ENCODE peak calls at places on chromosomes 13 and 19, in six cellular contexts. O, M, G, S, B and N are unnamed samples.

GRCh38 chr19:1673645-1674292 is 21.4 kb upstream of the TCF3 start:
- DNase-seq in O (no peak), S (peak; percentile 61), B (no peak), G (no peak), M (no peak), N (no peak)

GRCh38 chr19:29448046-29448445 is 77.7 kb upstream of the VSTM2B start:
- DNase-seq in B (no peak), O (no peak), M (no peak), S (no peak), G (no peak), N (no peak)

GRCh38 chr19:55166530-55167268 is at the start of gene DNAAF3:
- DNase-seq in M (peak; percentile 99), O (peak; percentile 98), S (peak; percentile 99), G (peak; percentile 91), B (peak; percentile 93), N (peak; percentile 97)

GRCh38 chr13:48496271-48496670 is 36.6 kb downstream of the RCBTB2 start:
- DNase-seq in O (no peak), M (no peak), B (no peak), G (no peak), S (no peak), N (no peak)

GRCh38 chr13:45185286-45185685 is 15.6 kb downstream of the KCTD4 start:
- DNase-seq in O (no peak), S (no peak), B (no peak), M (no peak), G (no peak), N (no peak)

GRCh38 chr19:54653181-54653809 is 9.5 kb upstream of the LILRB4 start:
- DNase-seq in M (peak; percentile 36), B (no peak), S (no peak), G (no peak), O (no peak), N (no peak)

GRCh38 chr13:33349996-33350826 is 64.7 kb upstream of the STARD13 start:
- DNase-seq in O (peak; percentile 72), M (peak; percentile 51), G (peak; percentile 65), B (peak; percentile 45), S (peak; percentile 68), N (no peak)

GRCh38 chr13:44151474-44151873 is 222.2 kb upstream of the SERP2 start:
- DNase-seq in B (no peak), S (no peak), G (no peak), M (no peak), O (no peak), N (no peak)

GRCh38 chr13:20424959-20425358 is 100.7 kb downstream of the CRYL1 start:
- DNase-seq in B (no peak), M (no peak), S (no peak), G (no peak), O (no peak), N (no peak)

GRCh38 chr13:41490616-41491015 is 33.3 kb downstream of the RGCC start:
- DNase-seq in G (no peak), S (no peak), M (no peak), O (no peak), B (no peak), N (no peak)

GRCh38 chr13:47632311-47632710 is 368.8 kb downstream of the SUCLA2 start:
- DNase-seq in M (no peak), S (no peak), B (no peak), G (no peak), O (no peak), N (no peak)

GRCh38 chr19:7970716-7971448 is 27.4 kb upstream of the TIMM44 start:
- DNase-seq in S (no peak), G (no peak), M (peak; percentile 94), B (no peak), O (peak; percentile 17), N (no peak)

GRCh38 chr19:31357315-31357673 is 8.1 kb upstream of the TSHZ3 start:
- DNase-seq in B (no peak), M (no peak), O (no peak), G (no peak), S (no peak), N (no peak)

GRCh38 chr19:2542341-2543069 is 66.6 kb downstream of the GADD45B start:
- DNase-seq in S (peak; percentile 49), B (no peak), O (no peak), M (peak; percentile 69), G (peak; percentile 20), N (no peak)

GRCh38 chr19:53019684-53020083 is 6.0 kb downstream of the ERVV-1 start:
- DNase-seq in G (no peak), B (no peak), S (no peak), M (peak; percentile 99), O (peak; percentile 6), N (no peak)

GRCh38 chr19:291561-292280 is 518 bp upstream of the PLPP2 start:
- DNase-seq in M (peak; percentile 39), O (no peak), S (no peak), G (no peak), B (no peak), N (no peak)

GRCh38 chr19:7787141-7787540 is 24.1 kb downstream of the CLEC4M start:
- DNase-seq in S (peak; percentile 76), M (peak; percentile 85), O (no peak), G (peak; percentile 34), B (no peak), N (no peak)

GRCh38 chr19:45531349-45531748 is 24.1 kb downstream of the VASP start:
- DNase-seq in M (no peak), B (no peak), O (no peak), G (no peak), S (no peak), N (no peak)

GRCh38 chr19:32924200-32924599 is 47.6 kb downstream of the CEP89 start:
- DNase-seq in S (peak; percentile 8), G (no peak), O (no peak), M (no peak), B (no peak), N (no peak)

GRCh38 chr13:73337511-73337910 is 278.7 kb downstream of the KLF5 start:
- DNase-seq in B (no peak), G (no peak), S (no peak), M (no peak), O (no peak), N (no peak)

GRCh38 chr19:38294090-38294489 is 10.0 kb upstream of the C19orf33 start:
- DNase-seq in S (no peak), B (no peak), M (no peak), O (no peak), G (no peak), N (no peak)

GRCh38 chr19:12647490-12648071 is 19.0 kb downstream of the MAN2B1 start:
- DNase-seq in B (peak; percentile 84), M (peak; percentile 88), S (peak; percentile 79), O (peak; percentile 64), G (no peak), N (no peak)

GRCh38 chr13:52677823-52678222 is 25.2 kb downstream of the SUGT1 start:
- DNase-seq in B (no peak), G (no peak), S (no peak), O (no peak), M (no peak), N (no peak)

DNA sequence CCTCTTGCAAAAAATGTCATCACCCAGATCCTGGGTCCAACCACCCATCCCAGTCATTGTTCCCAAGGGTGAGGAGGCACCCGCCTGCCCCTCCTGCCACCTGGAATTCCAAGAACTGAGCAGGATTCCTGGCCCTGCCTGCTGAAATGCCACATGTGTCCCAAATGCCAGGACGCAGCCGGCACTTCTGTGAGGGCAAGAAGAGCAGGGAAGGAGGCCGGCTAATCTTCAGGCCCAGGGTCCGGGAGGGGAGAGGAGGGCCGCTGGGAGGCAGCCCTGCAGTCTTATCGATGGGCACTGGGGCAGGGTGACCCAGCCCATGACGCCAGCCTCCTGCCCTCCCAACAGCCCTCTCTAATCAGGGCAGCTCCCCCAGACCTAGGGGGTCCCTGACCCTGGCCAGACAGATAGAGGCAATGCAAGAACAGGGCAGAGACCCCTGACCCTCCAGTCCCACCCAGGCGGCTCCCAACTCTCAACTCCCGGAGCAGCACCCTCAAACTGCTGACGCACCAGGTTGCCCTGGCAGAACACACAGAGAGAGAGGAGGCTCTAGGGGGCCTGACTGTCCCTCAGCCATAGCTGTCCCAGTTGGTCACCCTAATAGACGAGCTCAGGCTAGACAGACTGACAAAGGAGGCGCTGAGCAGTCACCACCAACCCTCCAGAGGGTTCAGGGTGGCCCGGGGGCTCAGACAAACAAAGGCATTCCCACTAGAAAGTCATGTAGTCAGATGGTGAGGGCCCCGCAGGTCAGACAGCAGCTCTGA is 1.5 kb downstream of the MFSD12 start:
- DNase-seq in M (no peak), G (no peak), O (no peak), B (no peak), S (no peak), N (no peak)
- H3K4me1 ChIP-seq in M (no peaks in the 10 kb centered on the region), G (peaks cover 47% of the 10 kb centered on the region), O (peaks cover 20% of the 10 kb centered on the region), B (peaks cover 37% of the 10 kb centered on the region), S (peaks cover 45% of the 10 kb centered on the region), N (peaks cover 4% of the 10 kb centered on the region)

GRCh38 chr19:18128044-18128443 is 24.9 kb upstream of the PIK3R2 start:
- DNase-seq in M (no peak), S (no peak), B (peak; percentile 40), O (no peak), G (no peak), N (no peak)
- H3K4me1 ChIP-seq in M (no peaks in the 10 kb centered on the region), S (no peaks in the 10 kb centered on the region), B (no peaks in the 10 kb centered on the region), O (no peaks in the 10 kb centered on the region), G (no peaks in the 10 kb centered on the region), N (no peaks in the 10 kb centered on the region)

GRCh38 chr13:97257228-97257755 is 35.2 kb downstream of the MBNL2 start:
- DNase-seq in B (no peak), O (no peak), S (no peak), G (no peak), M (no peak), N (no peak)

GRCh38 chr13:97254809-97255208 is 32.7 kb downstream of the MBNL2 start:
- DNase-seq in S (no peak), G (no peak), O (no peak), B (no peak), M (no peak), N (no peak)

GRCh38 chr13:97257800-97258799 is 36.0 kb downstream of the MBNL2 start:
- DNase-seq in O (no peak), S (peak; percentile 91), M (peak; percentile 79), B (peak; percentile 41), G (peak; percentile 40), N (no peak)

GRCh38 chr13:97255515-97255999 is 33.4 kb downstream of the MBNL2 start:
- DNase-seq in B (no peak), G (no peak), S (no peak), O (no peak), M (no peak), N (no peak)

GRCh38 chr13:97256343-97256783 is 34.2 kb downstream of the MBNL2 start:
- DNase-seq in B (no peak), G (no peak), O (no peak), M (no peak), S (peak; percentile 77), N (no peak)
- H3K4me1 ChIP-seq in B (peaks cover 67% of the 10 kb centered on the region), G (peaks cover 88% of the 10 kb centered on the region), O (peaks cover 64% of the 10 kb centered on the region), M (peaks cover 32% of the 10 kb centered on the region), S (peaks cover 69% of the 10 kb centered on the region), N (peaks cover 74% of the 10 kb centered on the region)

DNA sequence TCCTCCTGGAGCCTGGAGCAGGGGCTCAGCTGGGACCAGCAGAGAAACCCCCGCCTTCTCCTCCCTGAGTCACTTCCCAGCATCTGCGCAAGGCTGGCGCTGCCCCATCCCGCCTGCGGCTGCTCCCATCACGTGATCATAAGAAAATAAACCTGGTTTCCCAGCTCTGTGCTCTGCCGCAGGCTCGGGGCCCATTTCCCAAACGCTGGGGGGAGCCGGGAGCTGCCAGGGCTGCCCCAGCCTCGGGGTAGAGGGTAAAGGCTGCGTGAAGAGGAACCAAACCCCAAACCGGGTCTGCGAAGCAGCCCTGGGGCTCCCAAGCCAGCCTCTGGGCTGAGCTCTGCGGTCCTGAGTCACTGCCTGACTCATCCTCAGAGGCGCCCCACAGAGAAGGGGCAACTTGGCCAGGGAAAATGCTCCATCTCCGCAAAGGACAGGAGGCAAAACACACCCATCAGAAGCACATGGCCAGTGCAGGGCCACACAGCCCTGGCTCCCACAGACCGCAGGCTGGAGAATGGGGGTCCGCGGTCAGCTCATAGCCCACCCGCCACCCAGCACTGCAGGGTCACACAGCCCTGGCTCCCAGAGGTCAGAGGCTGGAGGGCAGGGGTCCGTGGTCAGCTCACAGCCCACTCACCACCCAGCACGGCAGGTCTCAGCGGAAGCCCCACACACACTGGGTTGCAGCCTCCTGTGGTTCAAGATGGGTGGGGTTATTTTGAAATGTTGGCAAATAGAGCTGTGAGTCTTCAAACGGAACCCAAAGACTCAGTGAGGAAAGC is 67.1 kb downstream of the RASA3 start:
- DNase-seq in O (peak; percentile 74), G (peak; percentile 83), S (peak; percentile 86), B (peak; percentile 89), M (peak; percentile 64), N (peak; percentile 95)
- H3K4me1 ChIP-seq in O (peaks cover 60% of the 10 kb centered on the region), G (peaks cover 75% of the 10 kb centered on the region), S (peaks cover 44% of the 10 kb centered on the region), B (peaks cover 74% of the 10 kb centered on the region), M (peaks cover 9% of the 10 kb centered on the region), N (peaks cover 34% of the 10 kb centered on the region)